ENCODE peak calls at places on chromosomes 1 and 21, in six cellular contexts. D, R, P, C, B and X are unnamed samples.

GRCh38 chr1:182603646-182604127 is 502 bp downstream of the RGS16 start:
- DNase-seq in D (no peak), B (peak; percentile 40), R (no peak), C (no peak), P (no peak), X (no peak)

GRCh38 chr1:153519242-153519641 is 16.5 kb downstream of the S100A6 start:
- DNase-seq in B (no peak), P (no peak), R (no peak), D (no peak), C (no peak), X (no peak)

GRCh38 chr1:6358144-6358624 is 35.4 kb downstream of the ACOT7 start:
- DNase-seq in R (no peak), P (no peak), B (peak; percentile 51), D (no peak), C (no peak), X (peak; percentile 49)

GRCh38 chr1:151867785-151868403 is 14.4 kb upstream of the THEM5 start:
- DNase-seq in R (peak; percentile 74), P (no peak), D (no peak), B (peak; percentile 77), C (no peak), X (peak; percentile 46)

GRCh38 chr1:17994046-17994445 is 113.6 kb upstream of the IGSF21 start:
- DNase-seq in B (no peak), C (no peak), D (no peak), P (no peak), R (no peak), X (no peak)

GRCh38 chr1:6185635-6186382 is 5.7 kb upstream of the CHD5 start:
- DNase-seq in P (no peak), D (peak; percentile 62), R (peak; percentile 41), C (no peak), B (no peak), X (peak; percentile 50)

GRCh38 chr1:31584869-31585735 is 8.8 kb downstream of the TINAGL1 start:
- DNase-seq in C (no peak), D (no peak), P (no peak), B (no peak), R (no peak), X (no peak)

GRCh38 chr1:154810571-154810970 is 59.5 kb downstream of the KCNN3 start:
- DNase-seq in D (no peak), C (no peak), P (no peak), R (no peak), B (no peak), X (no peak)

GRCh38 chr1:55700359-55701130 is 485.4 kb upstream of the USP24 start:
- DNase-seq in C (no peak), R (peak; percentile 77), D (no peak), P (no peak), B (no peak), X (peak; percentile 13)

GRCh38 chr1:220511785-220512184 is 16.2 kb upstream of the MARK1 start:
- DNase-seq in P (no peak), C (peak; percentile 29), B (peak; percentile 79), R (no peak), D (peak; percentile 76), X (no peak)

GRCh38 chr1:94641990-94642389 is 100.4 kb upstream of the F3 start:
- DNase-seq in B (peak; percentile 72), R (no peak), P (no peak), D (no peak), C (no peak), X (no peak)

GRCh38 chr1:79304131-79304530 is 297.6 kb upstream of the ADGRL4 start:
- DNase-seq in C (no peak), P (no peak), B (no peak), D (no peak), R (peak; percentile 30), X (peak; percentile 17)

GRCh38 chr1:109274533-109275476 is 8.1 kb downstream of the PSRC1 start:
- DNase-seq in R (peak; percentile 75), P (no peak), B (peak; percentile 88), D (no peak), C (no peak), X (peak; percentile 26)

GRCh38 chr1:34263411-34263810 is 86.7 kb downstream of the C1orf94 start:
- DNase-seq in P (no peak), C (no peak), R (no peak), B (no peak), D (no peak), X (no peak)

GRCh38 chr1:143735764-143736461 is 235.9 kb downstream of the FAM72C start:
- DNase-seq in B (no peak), P (peak; percentile 36), D (no peak), C (peak; percentile 46), R (no peak), X (no peak)

GRCh38 chr1:99507906-99508732 is 137.8 kb upstream of the PALMD start:
- DNase-seq in C (no peak), D (no peak), B (no peak), R (no peak), P (no peak), X (no peak)

GRCh38 chr21:33949516-33950424 is 34.2 kb upstream of the ATP5PO start:
- DNase-seq in B (no peak), P (no peak), D (no peak), C (no peak), R (no peak), X (no peak)

GRCh38 chr21:33945652-33946270 is 30.2 kb upstream of the ATP5PO start:
- DNase-seq in R (no peak), P (no peak), B (peak; percentile 58), D (no peak), C (no peak), X (no peak)

GRCh38 chr21:33948096-33948950 is 32.7 kb upstream of the ATP5PO start:
- DNase-seq in P (peak; percentile 67), B (peak; percentile 26), R (peak; percentile 30), D (peak; percentile 92), C (peak; percentile 78), X (peak; percentile 92)

GRCh38 chr21:33948951-33949444 is 33.4 kb upstream of the ATP5PO start:
- DNase-seq in P (no peak), B (no peak), C (no peak), D (no peak), R (no peak), X (no peak)

DNA sequence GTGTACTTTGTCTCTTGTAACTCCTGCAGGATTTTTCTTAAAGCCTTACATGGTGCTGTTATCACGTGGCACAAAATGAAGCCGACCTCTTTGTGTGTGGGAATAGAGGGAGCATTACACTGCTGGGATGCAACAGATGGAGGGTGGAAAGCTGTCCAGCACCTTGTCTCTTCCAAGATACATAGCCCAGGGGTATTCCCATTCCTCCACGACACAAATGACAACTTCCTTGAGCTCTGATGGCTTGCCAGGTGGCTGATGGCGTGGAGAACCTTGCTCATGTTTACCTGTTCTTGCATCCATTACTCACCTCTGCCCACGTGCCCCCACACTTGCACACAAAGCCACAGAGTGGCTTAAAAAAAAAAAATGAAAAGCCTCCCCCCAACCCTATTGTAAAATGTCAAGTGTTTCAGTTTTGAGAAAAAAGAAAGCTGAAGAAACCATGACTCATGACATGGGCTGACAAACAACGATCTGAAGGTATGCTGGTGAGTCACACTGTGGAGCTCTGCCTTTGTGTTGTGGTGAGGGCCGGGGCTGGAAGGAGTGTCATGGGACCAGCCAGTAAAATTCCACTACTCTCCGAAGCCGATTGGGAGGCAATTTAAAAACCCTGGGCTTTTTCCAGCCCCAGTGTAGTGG is 32.0 kb upstream of the ATP5PO start:
- DNase-seq in P (peak; percentile 53), C (peak; percentile 89), B (peak; percentile 92), R (peak; percentile 98), D (peak; percentile 91), X (peak; percentile 99)
- H2BK120ac ChIP-seq in P (peak overlapping the region; percentile 97), C (peak overlapping the region; percentile 78), B (peak overlapping the region; percentile 8), R (peak overlapping the region; percentile 99), D (peak overlapping the region; percentile 79), X (no peak overlapping the region)

DNA sequence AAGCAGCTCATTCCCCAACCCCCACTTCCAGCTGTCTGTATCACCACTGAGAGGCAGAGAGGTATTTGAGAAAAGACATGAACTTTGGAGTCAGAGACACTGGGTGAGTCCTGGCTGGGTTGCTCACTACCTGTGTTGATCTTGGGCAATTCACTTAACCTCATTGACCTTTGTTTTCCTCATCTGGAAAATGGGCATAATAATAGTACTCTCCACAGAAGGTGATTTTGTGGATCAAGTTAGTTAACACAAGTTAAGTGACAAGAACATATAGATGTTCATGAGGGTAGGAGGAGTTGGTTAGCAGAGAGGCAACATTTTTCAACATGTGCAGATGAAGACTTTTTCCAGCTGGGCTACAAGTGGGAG is 17.1 kb upstream of the ETV3L start:
- DNase-seq in C (no peak), P (no peak), D (no peak), R (no peak), B (no peak), X (no peak)
- H3K14ac ChIP-seq in C (no peak overlapping the region), P (no peak overlapping the region), D (no peak overlapping the region), R (no peak overlapping the region), B (no peak overlapping the region), X (no peak overlapping the region)

GRCh38 chr1:67171574-67171955 is 5.3 kb downstream of the IL23R start:
- DNase-seq in D (no peak), R (no peak), B (no peak), C (no peak), P (no peak), X (no peak)

GRCh38 chr1:67173988-67174387 is 7.7 kb downstream of the IL23R start:
- DNase-seq in R (no peak), B (no peak), P (no peak), D (no peak), C (no peak), X (no peak)

GRCh38 chr1:67175713-67176112 is 9.5 kb downstream of the IL23R start:
- DNase-seq in B (no peak), P (no peak), C (no peak), R (no peak), D (no peak), X (no peak)

GRCh38 chr1:67171978-67172377 is 5.7 kb downstream of the IL23R start:
- DNase-seq in R (no peak), P (no peak), C (no peak), B (no peak), D (no peak), X (no peak)

DNA sequence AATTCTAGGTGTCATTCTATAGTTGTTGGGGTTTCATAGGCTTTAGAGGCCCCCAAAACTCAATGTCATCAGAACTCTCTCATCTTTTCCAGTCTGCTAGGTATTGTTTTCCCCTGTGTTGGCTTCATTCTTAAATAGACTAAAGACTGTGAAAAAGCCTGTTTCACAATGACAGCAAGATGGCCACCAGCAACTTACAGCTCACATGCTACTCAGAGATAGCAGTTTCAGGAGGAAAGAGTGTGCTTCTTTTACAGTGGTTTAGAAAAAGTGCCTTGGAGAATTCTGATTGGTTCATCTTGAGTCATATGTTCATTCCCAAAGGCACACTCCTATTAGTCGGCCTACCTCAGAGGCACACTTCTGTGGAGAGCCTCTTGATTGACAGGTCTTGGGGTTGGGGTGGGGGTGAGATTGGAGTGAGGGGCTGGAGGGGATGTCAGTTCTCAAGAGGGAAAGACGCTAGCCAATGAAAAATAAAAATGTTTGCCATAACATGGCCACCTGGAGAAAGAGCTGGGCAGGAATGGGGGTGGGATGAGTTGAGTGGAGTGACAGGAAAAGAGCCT is 8.5 kb downstream of the IL23R start:
- DNase-seq in B (no peak), P (no peak), D (no peak), C (no peak), R (no peak), X (no peak)
- H3K4ac ChIP-seq in B (no peak overlapping the region), P (no peak overlapping the region), D (no peak overlapping the region), C (no peak overlapping the region), R (no peak overlapping the region), X (no peak overlapping the region)

DNA sequence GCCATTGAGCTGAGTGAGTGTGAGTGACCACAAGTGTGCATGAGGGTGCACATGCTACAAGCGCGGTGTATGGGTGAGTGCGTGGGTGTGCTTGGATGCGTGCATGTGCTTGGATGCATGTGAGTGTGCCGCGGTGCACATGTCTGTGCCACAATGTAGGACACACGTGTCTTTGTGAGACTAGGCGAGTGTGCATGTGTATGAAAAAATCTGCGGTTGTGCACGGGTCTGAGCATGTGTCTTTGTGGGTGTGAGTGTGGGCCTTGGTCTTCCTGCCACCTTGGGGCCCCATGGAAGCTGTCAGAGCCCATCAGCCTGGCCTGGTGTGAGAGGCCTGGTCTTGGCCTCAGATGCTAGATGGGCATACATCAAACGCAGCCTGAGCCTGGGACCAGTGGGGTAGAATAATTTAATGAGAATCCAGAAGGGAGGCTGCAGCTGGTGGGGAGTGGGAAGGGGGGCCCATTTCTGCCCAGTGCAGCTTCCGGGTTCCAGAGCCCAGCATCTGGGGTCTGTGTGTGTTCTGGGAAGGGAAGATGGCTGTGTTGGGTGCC is 103.9 kb upstream of the SLC2A1 start:
- DNase-seq in C (no peak), D (no peak), R (no peak), P (no peak), B (no peak), X (no peak)
- H2BK120ac ChIP-seq in C (peak overlapping the region; percentile 25), D (no peak overlapping the region), R (peak overlapping the region; percentile 10), P (no peak overlapping the region), B (no peak overlapping the region), X (no peak overlapping the region)